ENCODE peak calls at places on chromosomes 5 and 9, in five cellular contexts. One of them, this sample, is unnamed.

GRCh38 chr5:12861891-12862290 is 957.6 kb upstream of the CTNND2 start:
- DNase-seq in midbrain: no peak
- DNase-seq in AG04450: no peak
- DNase-seq in H9: no peak
- DNase-seq in substantia nigra: no peak
- DNase-seq in this sample: no peak

GRCh38 chr9:125126019-125126746 is 17.1 kb downstream of the SCAI start:
- DNase-seq in H9: no peak
- DNase-seq in AG04450: peak
- DNase-seq in midbrain: peak
- DNase-seq in substantia nigra: peak
- DNase-seq in this sample: no peak

GRCh38 chr9:96859461-96860198 is 5.3 kb upstream of the ZNF782 start:
- DNase-seq in substantia nigra: no peak
- DNase-seq in midbrain: no peak
- DNase-seq in H9: no peak
- DNase-seq in AG04450: peak
- DNase-seq in this sample: no peak

GRCh38 chr5:9507974-9508373 is 37.9 kb downstream of the SEMA5A start:
- DNase-seq in AG04450: peak
- DNase-seq in substantia nigra: no peak
- DNase-seq in midbrain: no peak
- DNase-seq in H9: no peak
- DNase-seq in this sample: no peak

GRCh38 chr9:109742759-109743388 is 37.1 kb upstream of the PALM2AKAP2 start:
- DNase-seq in AG04450: no peak
- DNase-seq in H9: no peak
- DNase-seq in substantia nigra: no peak
- DNase-seq in midbrain: no peak
- DNase-seq in this sample: no peak

GRCh38 chr5:74013222-74013621 is 387.2 kb downstream of the ARHGEF28 start:
- DNase-seq in substantia nigra: no peak
- DNase-seq in H9: no peak
- DNase-seq in AG04450: no peak
- DNase-seq in midbrain: no peak
- DNase-seq in this sample: no peak

GRCh38 chr5:178522361-178522760 is 67.8 kb downstream of the COL23A1 start:
- DNase-seq in H9: no peak
- DNase-seq in substantia nigra: no peak
- DNase-seq in midbrain: no peak
- DNase-seq in AG04450: no peak
- DNase-seq in this sample: no peak

GRCh38 chr9:33814816-33815215 is 2.1 kb upstream of the UBE2R2 start:
- DNase-seq in substantia nigra: no peak
- DNase-seq in midbrain: no peak
- DNase-seq in H9: no peak
- DNase-seq in AG04450: no peak
- DNase-seq in this sample: no peak

GRCh38 chr5:93831449-93831848 is 90.0 kb upstream of the POU5F2 start:
- DNase-seq in substantia nigra: no peak
- DNase-seq in midbrain: no peak
- DNase-seq in AG04450: peak
- DNase-seq in H9: no peak
- DNase-seq in this sample: no peak

GRCh38 chr9:135707449-135708138 is 5.6 kb downstream of the KCNT1 start:
- DNase-seq in AG04450: no peak
- DNase-seq in H9: no peak
- DNase-seq in substantia nigra: no peak
- DNase-seq in midbrain: no peak
- DNase-seq in this sample: no peak

GRCh38 chr9:114525505-114525904 is 20.2 kb upstream of the WHRN start:
- DNase-seq in midbrain: no peak
- DNase-seq in substantia nigra: no peak
- DNase-seq in H9: no peak
- DNase-seq in AG04450: peak
- DNase-seq in this sample: no peak

GRCh38 chr9:84921175-84921574 is 251.6 kb downstream of the NTRK2 start:
- DNase-seq in substantia nigra: no peak
- DNase-seq in midbrain: no peak
- DNase-seq in AG04450: no peak
- DNase-seq in H9: no peak
- DNase-seq in this sample: no peak

GRCh38 chr5:159318448-159318847 is 11.8 kb downstream of the IL12B start:
- DNase-seq in H9: no peak
- DNase-seq in midbrain: no peak
- DNase-seq in substantia nigra: no peak
- DNase-seq in AG04450: no peak
- DNase-seq in this sample: no peak

GRCh38 chr5:94777163-94777885 is 158.9 kb downstream of the SLF1 start:
- DNase-seq in AG04450: no peak
- DNase-seq in midbrain: no peak
- DNase-seq in substantia nigra: no peak
- DNase-seq in H9: no peak
- DNase-seq in this sample: no peak

GRCh38 chr9:136447173-136447778 is 7.6 kb upstream of the INPP5E start:
- DNase-seq in midbrain: no peak
- DNase-seq in H9: no peak
- DNase-seq in AG04450: no peak
- DNase-seq in substantia nigra: no peak
- DNase-seq in this sample: no peak

GRCh38 chr9:133707761-133708122 is 30.4 kb downstream of the SARDH start:
- DNase-seq in substantia nigra: no peak
- DNase-seq in AG04450: no peak
- DNase-seq in midbrain: no peak
- DNase-seq in H9: no peak
- DNase-seq in this sample: no peak

GRCh38 chr5:140169410-140169809 is 5.6 kb upstream of the CYSTM1 start:
- DNase-seq in H9: no peak
- DNase-seq in AG04450: no peak
- DNase-seq in substantia nigra: no peak
- DNase-seq in midbrain: no peak
- DNase-seq in this sample: no peak

GRCh38 chr9:121840838-121841760 is 189.7 kb downstream of the DAB2IP start:
- DNase-seq in substantia nigra: no peak
- DNase-seq in H9: no peak
- DNase-seq in midbrain: no peak
- DNase-seq in AG04450: no peak
- DNase-seq in this sample: no peak

GRCh38 chr5:120396186-120396585 is 67.9 kb upstream of the PRR16 start:
- DNase-seq in H9: no peak
- DNase-seq in midbrain: no peak
- DNase-seq in AG04450: no peak
- DNase-seq in substantia nigra: no peak
- DNase-seq in this sample: no peak

GRCh38 chr5:61362796-61363364 is 30.8 kb downstream of the ZSWIM6 start:
- DNase-seq in substantia nigra: no peak
- DNase-seq in AG04450: no peak
- DNase-seq in midbrain: no peak
- DNase-seq in H9: peak
- DNase-seq in this sample: no peak

GRCh38 chr5:1827410-1828397 is 26.5 kb downstream of the NDUFS6 start:
- DNase-seq in midbrain: no peak
- DNase-seq in H9: peak
- DNase-seq in AG04450: no peak
- DNase-seq in substantia nigra: no peak
- DNase-seq in this sample: no peak

GRCh38 chr9:16245756-16246440 is 624.6 kb downstream of the BNC2 start:
- DNase-seq in H9: peak
- DNase-seq in AG04450: no peak
- DNase-seq in midbrain: no peak
- DNase-seq in substantia nigra: no peak
- DNase-seq in this sample: no peak

GRCh38 chr5:89055011-89055704 is 172.2 kb upstream of the MEF2C start:
- DNase-seq in H9: no peak
- DNase-seq in AG04450: no peak
- DNase-seq in substantia nigra: no peak
- DNase-seq in midbrain: no peak
- DNase-seq in this sample: no peak

GRCh38 chr9:95807326-95807947 is 68.1 kb upstream of the ERCC6L2 start:
- DNase-seq in AG04450: no peak
- DNase-seq in H9: no peak
- DNase-seq in substantia nigra: no peak
- DNase-seq in midbrain: no peak
- DNase-seq in this sample: no peak

GRCh38 chr9:95132406-95133350 is 184.8 kb downstream of the FANCC start:
- DNase-seq in H9: no peak
- DNase-seq in AG04450: no peak
- DNase-seq in midbrain: no peak
- DNase-seq in substantia nigra: no peak
- DNase-seq in this sample: no peak

GRCh38 chr5:24714757-24715156 is 70.0 kb upstream of the CDH10 start:
- DNase-seq in midbrain: no peak
- DNase-seq in H9: no peak
- DNase-seq in AG04450: no peak
- DNase-seq in substantia nigra: no peak
- DNase-seq in this sample: no peak

GRCh38 chr5:170650850-170651249 is 132.7 kb upstream of the GABRP start:
- DNase-seq in midbrain: no peak
- DNase-seq in substantia nigra: no peak
- DNase-seq in AG04450: no peak
- DNase-seq in H9: no peak
- DNase-seq in this sample: no peak

GRCh38 chr9:111959468-111959941 is 62.9 kb downstream of the UGCG start:
- DNase-seq in substantia nigra: no peak
- DNase-seq in midbrain: no peak
- DNase-seq in AG04450: no peak
- DNase-seq in H9: no peak
- DNase-seq in this sample: no peak

GRCh38 chr5:19322716-19323485 is 665.1 kb downstream of the CDH18 start:
- DNase-seq in substantia nigra: no peak
- DNase-seq in AG04450: no peak
- DNase-seq in H9: no peak
- DNase-seq in midbrain: no peak
- DNase-seq in this sample: no peak

This sample was measured in caudate nucleus.